ENCODE peak calls at places on chromosome 16, in five cellular contexts. One of them, this sample, is unnamed.

GRCh38 chr16:21626659-21627277 is 25.6 kb downstream of the IGSF6 start:
- DNase-seq in neural crest cell: no peak
- DNase-seq in C1 segment of cervical spinal cord: no peak
- DNase-seq in CD8-positive, alpha-beta memory T cell: no peak
- DNase-seq in hepatocyte: peak
- DNase-seq in this sample: peak

GRCh38 chr16:26511463-26511862 is 555.3 kb upstream of the C16orf82 start:
- DNase-seq in CD8-positive, alpha-beta memory T cell: no peak
- DNase-seq in neural crest cell: no peak
- DNase-seq in hepatocyte: no peak
- DNase-seq in C1 segment of cervical spinal cord: no peak
- DNase-seq in this sample: no peak

GRCh38 chr16:11354407-11354732 is 9.1 kb downstream of the RMI2 start:
- DNase-seq in C1 segment of cervical spinal cord: no peak
- DNase-seq in hepatocyte: no peak
- DNase-seq in neural crest cell: no peak
- DNase-seq in CD8-positive, alpha-beta memory T cell: no peak
- DNase-seq in this sample: no peak

GRCh38 chr16:17658881-17659280 is 188.1 kb upstream of the XYLT1 start:
- DNase-seq in CD8-positive, alpha-beta memory T cell: no peak
- DNase-seq in neural crest cell: no peak
- DNase-seq in C1 segment of cervical spinal cord: no peak
- DNase-seq in hepatocyte: no peak
- DNase-seq in this sample: no peak

GRCh38 chr16:53995378-53995777 is 291.2 kb downstream of the IRX3 start:
- DNase-seq in C1 segment of cervical spinal cord: no peak
- DNase-seq in CD8-positive, alpha-beta memory T cell: no peak
- DNase-seq in hepatocyte: no peak
- DNase-seq in neural crest cell: no peak
- DNase-seq in this sample: no peak

GRCh38 chr16:17351471-17352045 is 119.2 kb downstream of the XYLT1 start:
- DNase-seq in hepatocyte: no peak
- DNase-seq in CD8-positive, alpha-beta memory T cell: no peak
- DNase-seq in neural crest cell: no peak
- DNase-seq in C1 segment of cervical spinal cord: no peak
- DNase-seq in this sample: no peak

GRCh38 chr16:70646260-70647241 is at the start of gene IL34:
- DNase-seq in CD8-positive, alpha-beta memory T cell: no peak
- DNase-seq in neural crest cell: no peak
- DNase-seq in C1 segment of cervical spinal cord: no peak
- DNase-seq in hepatocyte: peak
- DNase-seq in this sample: no peak

GRCh38 chr16:85048921-85049562 is 21.4 kb downstream of the KIAA0513 start:
- DNase-seq in CD8-positive, alpha-beta memory T cell: no peak
- DNase-seq in C1 segment of cervical spinal cord: peak
- DNase-seq in hepatocyte: no peak
- DNase-seq in neural crest cell: no peak
- DNase-seq in this sample: no peak

GRCh38 chr16:53100889-53101288 is 46.1 kb downstream of the CHD9 start:
- DNase-seq in hepatocyte: no peak
- DNase-seq in C1 segment of cervical spinal cord: no peak
- DNase-seq in neural crest cell: no peak
- DNase-seq in CD8-positive, alpha-beta memory T cell: no peak
- DNase-seq in this sample: no peak

GRCh38 chr16:73329363-73330306 is 281.7 kb upstream of the ZFHX3 start:
- DNase-seq in CD8-positive, alpha-beta memory T cell: no peak
- DNase-seq in hepatocyte: peak
- DNase-seq in neural crest cell: no peak
- DNase-seq in C1 segment of cervical spinal cord: peak
- DNase-seq in this sample: peak

GRCh38 chr16:2029350-2029749 is 2.6 kb downstream of the NHERF2 start:
- DNase-seq in C1 segment of cervical spinal cord: no peak
- DNase-seq in hepatocyte: no peak
- DNase-seq in CD8-positive, alpha-beta memory T cell: no peak
- DNase-seq in neural crest cell: no peak
- DNase-seq in this sample: no peak

GRCh38 chr16:56189990-56190902 is 1.0 kb upstream of the GNAO1 start:
- DNase-seq in C1 segment of cervical spinal cord: no peak
- DNase-seq in hepatocyte: no peak
- DNase-seq in CD8-positive, alpha-beta memory T cell: peak
- DNase-seq in neural crest cell: peak
- DNase-seq in this sample: peak